ENCODE peak calls at places on chromosomes 6 and 20, in seven cellular contexts. K is GM23338, H is AG09309, N is HCT116, W is fibroblast of lung, Z is left lung, O is adrenal gland. S is an unnamed sample.

GRCh38 chr6:32154514-32155161 is 697 bp downstream of the PPT2 start:
- DNase-seq in K (peak), H (no peak), N (peak), W (peak), Z (peak), O (peak), S (peak)

GRCh38 chr6:42380208-42380979 is 71.3 kb downstream of the TRERF1 start:
- DNase-seq in K (no peak), H (no peak), N (no peak), W (no peak), Z (no peak), O (no peak), S (no peak)

GRCh38 chr6:36627801-36628246 is 33.7 kb downstream of the SRSF3 start:
- DNase-seq in K (no peak), H (peak), N (no peak), W (peak), Z (peak), O (peak), S (peak)

GRCh38 chr20:33169176-33169794 is 1.3 kb downstream of the BPIFA2 start:
- DNase-seq in K (peak), H (no peak), N (no peak), W (no peak), Z (no peak), O (no peak), S (peak)

GRCh38 chr20:25622450-25623224 is 1.2 kb downstream of the NANP start:
- DNase-seq in K (peak), H (no peak), N (no peak), W (peak), Z (no peak), O (no peak), S (no peak)

GRCh38 chr6:149293244-149293643 is 24.3 kb upstream of the TAB2 start:
- DNase-seq in K (no peak), H (no peak), N (no peak), W (no peak), Z (no peak), O (no peak), S (no peak)

GRCh38 chr6:142929751-142930358 is 15.1 kb downstream of the HIVEP2 start:
- DNase-seq in K (no peak), H (no peak), N (no peak), W (no peak), Z (no peak), O (no peak), S (peak)

GRCh38 chr6:127716425-127716930 is 139.5 kb downstream of the C6orf58 start:
- DNase-seq in K (no peak), H (no peak), N (no peak), W (no peak), Z (no peak), O (no peak), S (no peak)

GRCh38 chr6:111823831-111824607 is 49.2 kb downstream of the FYN start:
- DNase-seq in K (no peak), H (no peak), N (no peak), W (peak), Z (no peak), O (no peak), S (peak)

GRCh38 chr6:139973602-139974373 is 599.3 kb upstream of the CITED2 start:
- DNase-seq in K (no peak), H (peak), N (no peak), W (peak), Z (no peak), O (no peak), S (peak)

GRCh38 chr6:128376952-128377503 is 143.4 kb downstream of the PTPRK start:
- DNase-seq in K (no peak), H (no peak), N (no peak), W (no peak), Z (no peak), O (no peak), S (no peak)

GRCh38 chr20:47635256-47635655 is 133.6 kb downstream of the NCOA3 start:
- DNase-seq in K (no peak), H (no peak), N (no peak), W (no peak), Z (no peak), O (no peak), S (no peak)

GRCh38 chr6:45923831-45924391 is 91.7 kb downstream of the CLIC5 start:
- DNase-seq in K (no peak), H (no peak), N (no peak), W (peak), Z (no peak), O (no peak), S (peak)

GRCh38 chr6:160084198-160084776 is 37.3 kb upstream of the SLC22A1 start:
- DNase-seq in K (no peak), H (no peak), N (no peak), W (no peak), Z (no peak), O (no peak), S (no peak)

GRCh38 chr6:74969591-74970267 is 236.1 kb downstream of the COL12A1 start:
- DNase-seq in K (no peak), H (no peak), N (no peak), W (no peak), Z (no peak), O (no peak), S (no peak)

GRCh38 chr6:159170333-159170672 is 1.1 kb downstream of the FNDC1 start:
- DNase-seq in K (no peak), H (no peak), N (no peak), W (no peak), Z (no peak), O (no peak), S (no peak)

GRCh38 chr6:5728726-5729434 is 277.8 kb downstream of the NRN1 start:
- DNase-seq in K (no peak), H (no peak), N (no peak), W (no peak), Z (peak), O (no peak), S (peak)

GRCh38 chr20:53940356-53940694 is 130.1 kb downstream of the BCAS1 start:
- DNase-seq in K (no peak), H (no peak), N (no peak), W (no peak), Z (no peak), O (no peak), S (no peak)

GRCh38 chr6:154932562-154933027 is 62.5 kb upstream of the TIAM2 start:
- DNase-seq in K (peak), H (peak), N (peak), W (peak), Z (no peak), O (no peak), S (peak)

GRCh38 chr6:96742702-96743101 is 94.6 kb downstream of the GPR63 start:
- DNase-seq in K (no peak), H (no peak), N (no peak), W (no peak), Z (no peak), O (no peak), S (no peak)

GRCh38 chr6:71745525-71745924 is 140.8 kb upstream of the RIMS1 start:
- DNase-seq in K (peak), H (no peak), N (no peak), W (no peak), Z (no peak), O (no peak), S (no peak)

GRCh38 chr6:105402090-105402980 is 547 bp downstream of the PREP start:
- DNase-seq in K (peak), H (no peak), N (no peak), W (peak), Z (no peak), O (peak), S (peak)

GRCh38 chr6:28589234-28589951 is 63.7 kb downstream of the GPX5 start:
- DNase-seq in K (peak), H (peak), N (peak), W (peak), Z (no peak), O (peak), S (peak)

GRCh38 chr6:31652925-31653724 is 664 bp upstream of the BAG6 start:
- DNase-seq in K (peak), H (peak), N (no peak), W (no peak), Z (peak), O (peak), S (no peak)

GRCh38 chr20:61288331-61288784 is 36.3 kb downstream of the CDH4 start:
- DNase-seq in K (no peak), H (no peak), N (no peak), W (no peak), Z (no peak), O (no peak), S (no peak)

GRCh38 chr6:30394139-30394538 is 49.2 kb downstream of the RPP21 start:
- DNase-seq in K (no peak), H (no peak), N (no peak), W (no peak), Z (no peak), O (no peak), S (no peak)

GRCh38 chr6:53703047-53703446 is 37.5 kb upstream of the KLHL31 start:
- DNase-seq in K (no peak), H (no peak), N (no peak), W (no peak), Z (no peak), O (no peak), S (no peak)

GRCh38 chr6:167839755-167840154 is 13.0 kb downstream of the AFDN start:
- DNase-seq in K (no peak), H (no peak), N (no peak), W (no peak), Z (no peak), O (no peak), S (no peak)

GRCh38 chr6:118187568-118188164 is 280.6 kb downstream of the SLC35F1 start:
- DNase-seq in K (no peak), H (peak), N (no peak), W (peak), Z (peak), O (peak), S (peak)

GRCh38 chr6:125942677-125943527 is 13.7 kb upstream of the HINT3 start:
- DNase-seq in K (no peak), H (no peak), N (no peak), W (no peak), Z (no peak), O (no peak), S (no peak)

GRCh38 chr6:56727097-56727845 is 84.6 kb upstream of the DST start:
- DNase-seq in K (peak), H (peak), N (no peak), W (no peak), Z (no peak), O (no peak), S (peak)

GRCh38 chr20:38951611-38952010 is 10.5 kb upstream of the DHX35 start:
- DNase-seq in K (no peak), H (no peak), N (no peak), W (no peak), Z (no peak), O (no peak), S (no peak)

GRCh38 chr20:59221049-59221748 is 57.6 kb downstream of the ZNF831 start:
- DNase-seq in K (peak), H (no peak), N (no peak), W (no peak), Z (no peak), O (peak), S (peak)

GRCh38 chr20:35490736-35491181 is 35.4 kb downstream of the CEP250 start:
- DNase-seq in K (no peak), H (no peak), N (no peak), W (no peak), Z (no peak), O (no peak), S (no peak)

GRCh38 chr6:157461000-157461915 is 80.3 kb downstream of the ZDHHC14 start:
- DNase-seq in K (peak), H (no peak), N (no peak), W (no peak), Z (no peak), O (peak), S (peak)

GRCh38 chr20:51541189-51542032 is 1.1 kb downstream of the NFATC2 start:
- DNase-seq in K (peak), H (no peak), N (no peak), W (peak), Z (peak), O (peak), S (peak)

GRCh38 chr6:25883991-25884390 is 9.9 kb upstream of the SLC17A3 start:
- DNase-seq in K (no peak), H (peak), N (no peak), W (peak), Z (no peak), O (peak), S (peak)

GRCh38 chr6:12129523-12129922 is 117.4 kb downstream of the HIVEP1 start:
- DNase-seq in K (no peak), H (no peak), N (no peak), W (no peak), Z (no peak), O (no peak), S (no peak)

GRCh38 chr6:25585225-25585624 is 66.8 kb upstream of the SCGN start:
- DNase-seq in K (no peak), H (no peak), N (no peak), W (no peak), Z (no peak), O (no peak), S (no peak)

GRCh38 chr6:43625393-43625992 is 3.6 kb downstream of the GTPBP2 start:
- DNase-seq in K (no peak), H (no peak), N (no peak), W (no peak), Z (no peak), O (no peak), S (no peak)

GRCh38 chr6:43629104-43629504 is at the start of gene GTPBP2:
- DNase-seq in K (peak), H (peak), N (peak), W (peak), Z (peak), O (peak), S (peak)

GRCh38 chr6:43624786-43625288 is 4.2 kb downstream of the GTPBP2 start:
- DNase-seq in K (no peak), H (no peak), N (no peak), W (no peak), Z (no peak), O (no peak), S (no peak)

GRCh38 chr6:43628392-43629103 is 516 bp downstream of the GTPBP2 start:
- DNase-seq in K (peak), H (no peak), N (peak), W (peak), Z (peak), O (peak), S (peak)

DNA sequence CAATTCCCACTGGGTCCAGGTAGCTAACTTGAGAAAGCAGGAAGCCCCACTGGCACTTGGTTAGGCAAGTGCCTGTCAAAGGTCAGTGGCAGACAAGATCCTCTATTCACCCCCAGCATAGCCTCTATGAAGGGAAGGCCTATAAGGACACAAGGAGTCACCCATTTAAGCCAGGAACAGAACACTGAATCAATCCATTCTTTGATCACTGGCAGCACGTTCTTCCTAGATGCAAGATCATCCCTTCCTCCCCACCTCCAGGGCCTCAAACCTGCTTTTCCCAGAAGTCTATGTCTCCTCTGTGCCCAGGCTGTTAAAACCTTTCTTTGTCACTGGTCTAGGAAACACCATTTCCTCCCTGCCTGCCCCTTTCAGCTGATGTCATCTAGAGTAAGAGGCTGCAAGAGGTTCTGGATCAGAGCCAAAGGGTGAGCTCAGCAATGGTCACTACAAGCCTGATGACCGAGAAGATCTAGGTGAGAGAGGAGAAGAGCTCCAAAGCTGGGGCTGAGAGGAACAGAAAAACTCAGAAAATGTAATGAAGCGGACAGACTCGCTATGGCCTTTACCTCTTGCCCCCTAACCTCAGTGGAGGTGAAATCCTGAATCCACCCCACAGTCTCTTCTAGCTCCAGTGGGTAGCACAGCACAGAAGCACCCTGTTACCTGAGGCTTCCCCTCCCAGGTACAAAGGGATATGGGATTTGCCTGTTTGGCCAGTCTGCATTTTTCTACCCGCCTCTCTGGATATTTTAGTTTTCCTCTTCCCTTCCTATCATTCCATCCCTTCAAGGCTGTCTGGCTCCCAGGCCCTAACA is 1.8 kb downstream of the GTPBP2 start:
- DNase-seq in K (no peak), H (peak), N (peak), W (peak), Z (peak), O (peak), S (peak)
- H3K4me3 ChIP-seq in K (peak), H (peak), N (peak), W (peak), Z (no peak), O (no peak), S (no peak)

GRCh38 chr6:1437553-1438406 is 48.4 kb downstream of the FOXF2 start:
- DNase-seq in K (peak), H (no peak), N (no peak), W (no peak), Z (no peak), O (no peak), S (no peak)

GRCh38 chr6:1438471-1438881 is 49.1 kb downstream of the FOXF2 start:
- DNase-seq in K (peak), H (no peak), N (no peak), W (no peak), Z (no peak), O (no peak), S (no peak)

GRCh38 chr6:1439349-1439748 is 50.0 kb downstream of the FOXF2 start:
- DNase-seq in K (no peak), H (no peak), N (no peak), W (no peak), Z (no peak), O (no peak), S (peak)

GRCh38 chr6:1436334-1437306 is 47.2 kb downstream of the FOXF2 start:
- DNase-seq in K (peak), H (peak), N (peak), W (peak), Z (no peak), O (peak), S (peak)
- TF ChIP-seq CTCF in K (peak), H (peak), N (peak), W (peak), Z (peak), O (peak), S (peak)

DNA sequence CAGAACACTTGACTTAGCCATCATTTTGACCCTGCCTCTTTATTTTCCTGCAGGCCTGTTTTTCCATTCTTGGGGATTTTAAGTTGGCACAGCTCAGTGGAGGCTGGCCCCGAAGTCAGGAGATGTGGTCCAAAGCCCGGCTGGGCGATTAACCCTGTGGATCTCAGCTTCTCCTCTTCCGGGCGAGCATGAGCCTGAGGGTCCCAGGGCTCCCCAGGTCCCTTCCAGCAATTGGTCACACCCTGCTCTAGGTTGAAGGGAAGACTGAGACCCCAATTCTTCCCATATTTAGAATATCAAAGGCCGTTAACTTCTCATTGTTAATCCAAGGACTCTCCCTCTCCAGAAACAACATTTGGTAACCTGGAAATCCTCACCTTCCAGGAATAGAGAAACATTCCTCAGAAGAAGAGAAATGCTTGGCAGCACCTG is 2.3 kb downstream of the THBS2 start:
- DNase-seq in K (peak), H (no peak), N (no peak), W (peak), Z (no peak), O (no peak), S (peak)
- H3K4me3 ChIP-seq in K (peak), H (peak), N (no peak), W (peak), Z (peak), O (no peak), S (peak)

GRCh38 chr6:17101422-17102257 is at the start of gene STMND1:
- DNase-seq in K (peak), H (no peak), N (no peak), W (peak), Z (peak), O (peak), S (peak)

GRCh38 chr6:17107768-17108325 is 6.0 kb downstream of the STMND1 start:
- DNase-seq in K (no peak), H (no peak), N (no peak), W (no peak), Z (no peak), O (no peak), S (no peak)

GRCh38 chr6:17102258-17102870 is 514 bp downstream of the STMND1 start:
- DNase-seq in K (no peak), H (no peak), N (no peak), W (no peak), Z (no peak), O (no peak), S (no peak)

GRCh38 chr6:17099401-17100059 is 2.3 kb upstream of the STMND1 start:
- DNase-seq in K (no peak), H (no peak), N (no peak), W (no peak), Z (no peak), O (peak), S (no peak)

GRCh38 chr6:17103715-17104114 is 1.9 kb downstream of the STMND1 start:
- DNase-seq in K (peak), H (no peak), N (peak), W (no peak), Z (no peak), O (no peak), S (no peak)
- TF ChIP-seq CTCF in K (peak), H (peak), N (peak), W (peak), Z (no peak), O (no peak), S (no peak)

GRCh38 chr6:134177236-134177635 is 124.8 kb upstream of the SLC2A12 start:
- DNase-seq in K (no peak), H (no peak), N (no peak), W (no peak), Z (no peak), O (no peak), S (no peak)
- H3K4me3 ChIP-seq in K (peak), H (no peak), N (no peak), W (no peak), Z (no peak), O (no peak), S (no peak)

GRCh38 chr6:95128439-95128838 is 448.9 kb upstream of the MANEA start:
- DNase-seq in K (no peak), H (no peak), N (no peak), W (no peak), Z (no peak), O (no peak), S (no peak)

GRCh38 chr6:95133578-95133977 is 443.8 kb upstream of the MANEA start:
- DNase-seq in K (peak), H (no peak), N (peak), W (peak), Z (no peak), O (no peak), S (no peak)
- TF ChIP-seq CTCF in K (peak), H (no peak), N (peak), W (peak), Z (no peak), O (no peak), S (peak)

S was measured in cardiac fibroblast.